ENCODE peak calls at places on chromosome 10, in seven cellular contexts. One of them, this sample, is unnamed.

GRCh38 chr10:33913194-33913593 is 578.7 kb upstream of the NRP1 start:
- DNase-seq in NCI-H446 treated with DMSO at 0.1 percent for 48 hours: no peak
- DNase-seq in RWPE1: peak; percentile 15
- DNase-seq in activated T-cell treated with anti-CD3 and anti-CD28 coated beads, Interleukin-2, amount 50 U/mL, for 72 hours: no peak
- DNase-seq in B cell: no peak
- DNase-seq in thoracic aorta: no peak
- DNase-seq in activated gamma-delta T cell treated with anti-CD3 and anti-CD28 coated beads, Interleukin-2, amount 50 U/mL, for 16 hours: no peak
- DNase-seq in this sample: no peak

GRCh38 chr10:96619120-96619519 is 32.3 kb upstream of the TM9SF3 start:
- DNase-seq in NCI-H446 treated with DMSO at 0.1 percent for 48 hours: no peak
- DNase-seq in thoracic aorta: no peak
- DNase-seq in activated gamma-delta T cell treated with anti-CD3 and anti-CD28 coated beads, Interleukin-2, amount 50 U/mL, for 16 hours: no peak
- DNase-seq in B cell: no peak
- DNase-seq in RWPE1: no peak
- DNase-seq in activated T-cell treated with anti-CD3 and anti-CD28 coated beads, Interleukin-2, amount 50 U/mL, for 72 hours: no peak
- DNase-seq in this sample: no peak

GRCh38 chr10:15043674-15044073 is at the start of gene OLAH:
- DNase-seq in activated T-cell treated with anti-CD3 and anti-CD28 coated beads, Interleukin-2, amount 50 U/mL, for 72 hours: no peak
- DNase-seq in activated gamma-delta T cell treated with anti-CD3 and anti-CD28 coated beads, Interleukin-2, amount 50 U/mL, for 16 hours: no peak
- DNase-seq in thoracic aorta: no peak
- DNase-seq in NCI-H446 treated with DMSO at 0.1 percent for 48 hours: no peak
- DNase-seq in B cell: no peak
- DNase-seq in RWPE1: no peak
- DNase-seq in this sample: no peak

GRCh38 chr10:73225518-73225917 is 21.5 kb downstream of the DNAJC9 start:
- DNase-seq in thoracic aorta: no peak
- DNase-seq in activated gamma-delta T cell treated with anti-CD3 and anti-CD28 coated beads, Interleukin-2, amount 50 U/mL, for 16 hours: no peak
- DNase-seq in RWPE1: no peak
- DNase-seq in B cell: no peak
- DNase-seq in activated T-cell treated with anti-CD3 and anti-CD28 coated beads, Interleukin-2, amount 50 U/mL, for 72 hours: no peak
- DNase-seq in NCI-H446 treated with DMSO at 0.1 percent for 48 hours: no peak
- DNase-seq in this sample: no peak

GRCh38 chr10:58817499-58817898 is 304.8 kb downstream of the BICC1 start:
- DNase-seq in activated gamma-delta T cell treated with anti-CD3 and anti-CD28 coated beads, Interleukin-2, amount 50 U/mL, for 16 hours: no peak
- DNase-seq in NCI-H446 treated with DMSO at 0.1 percent for 48 hours: no peak
- DNase-seq in activated T-cell treated with anti-CD3 and anti-CD28 coated beads, Interleukin-2, amount 50 U/mL, for 72 hours: no peak
- DNase-seq in RWPE1: no peak
- DNase-seq in B cell: no peak
- DNase-seq in thoracic aorta: no peak
- DNase-seq in this sample: peak; percentile 2

GRCh38 chr10:70984986-70985719 is 96.8 kb upstream of the PCBD1 start:
- DNase-seq in NCI-H446 treated with DMSO at 0.1 percent for 48 hours: no peak
- DNase-seq in activated T-cell treated with anti-CD3 and anti-CD28 coated beads, Interleukin-2, amount 50 U/mL, for 72 hours: no peak
- DNase-seq in B cell: no peak
- DNase-seq in activated gamma-delta T cell treated with anti-CD3 and anti-CD28 coated beads, Interleukin-2, amount 50 U/mL, for 16 hours: no peak
- DNase-seq in thoracic aorta: no peak
- DNase-seq in RWPE1: no peak
- DNase-seq in this sample: no peak

GRCh38 chr10:101774589-101775272 is 1.2 kb downstream of the FGF8 start:
- DNase-seq in thoracic aorta: no peak
- DNase-seq in NCI-H446 treated with DMSO at 0.1 percent for 48 hours: no peak
- DNase-seq in activated gamma-delta T cell treated with anti-CD3 and anti-CD28 coated beads, Interleukin-2, amount 50 U/mL, for 16 hours: no peak
- DNase-seq in activated T-cell treated with anti-CD3 and anti-CD28 coated beads, Interleukin-2, amount 50 U/mL, for 72 hours: no peak
- DNase-seq in B cell: peak; percentile 75
- DNase-seq in RWPE1: no peak
- DNase-seq in this sample: no peak

GRCh38 chr10:43680035-43680434 is 31.4 kb upstream of the ZNF32 start:
- DNase-seq in activated gamma-delta T cell treated with anti-CD3 and anti-CD28 coated beads, Interleukin-2, amount 50 U/mL, for 16 hours: no peak
- DNase-seq in B cell: no peak
- DNase-seq in RWPE1: peak; percentile 22
- DNase-seq in activated T-cell treated with anti-CD3 and anti-CD28 coated beads, Interleukin-2, amount 50 U/mL, for 72 hours: no peak
- DNase-seq in thoracic aorta: no peak
- DNase-seq in NCI-H446 treated with DMSO at 0.1 percent for 48 hours: no peak
- DNase-seq in this sample: no peak

GRCh38 chr10:125375210-125375609 is 214.8 kb upstream of the CTBP2 start:
- DNase-seq in RWPE1: peak; percentile 44
- DNase-seq in NCI-H446 treated with DMSO at 0.1 percent for 48 hours: no peak
- DNase-seq in B cell: no peak
- DNase-seq in activated T-cell treated with anti-CD3 and anti-CD28 coated beads, Interleukin-2, amount 50 U/mL, for 72 hours: no peak
- DNase-seq in activated gamma-delta T cell treated with anti-CD3 and anti-CD28 coated beads, Interleukin-2, amount 50 U/mL, for 16 hours: no peak
- DNase-seq in thoracic aorta: no peak
- DNase-seq in this sample: no peak

GRCh38 chr10:122551450-122551849 is 9.1 kb upstream of the DMBT1 start:
- DNase-seq in B cell: no peak
- DNase-seq in activated T-cell treated with anti-CD3 and anti-CD28 coated beads, Interleukin-2, amount 50 U/mL, for 72 hours: peak; percentile 61
- DNase-seq in NCI-H446 treated with DMSO at 0.1 percent for 48 hours: no peak
- DNase-seq in activated gamma-delta T cell treated with anti-CD3 and anti-CD28 coated beads, Interleukin-2, amount 50 U/mL, for 16 hours: peak; percentile 24
- DNase-seq in thoracic aorta: no peak
- DNase-seq in RWPE1: no peak
- DNase-seq in this sample: no peak

GRCh38 chr10:127734753-127735152 is 2.2 kb upstream of the FOXI2 start:
- DNase-seq in activated T-cell treated with anti-CD3 and anti-CD28 coated beads, Interleukin-2, amount 50 U/mL, for 72 hours: no peak
- DNase-seq in activated gamma-delta T cell treated with anti-CD3 and anti-CD28 coated beads, Interleukin-2, amount 50 U/mL, for 16 hours: no peak
- DNase-seq in thoracic aorta: no peak
- DNase-seq in NCI-H446 treated with DMSO at 0.1 percent for 48 hours: no peak
- DNase-seq in RWPE1: no peak
- DNase-seq in B cell: no peak
- DNase-seq in this sample: no peak

This sample was measured in putamen.